ENCODE peak calls at places on chromosomes 16 and 17, in four cellular contexts. H is A549; X is stimulated activated CD8-positive, alpha-beta memory T cell treated with anti-CD3 and anti-CD28 coated beads, Interleukin-4, amount 100 ng/mL, for 24 hours; K is activated T-helper 1 cell treated with anti-CD3 and anti-CD28 coated beads, Interleukin-12 subunit alpha, Interleukin-12 subunit beta, Interleukin-2, Interleukin-4 antibody, amounts not matched to agents 30 ng/mL and 10 ng/mL and 1 ng/mL, durations not matched to agents 14 hours and 24 hours and 36 hours. W is an unnamed sample.

GRCh38 chr16:69772560-69773254 is 10.6 kb downstream of the WWP2 start:
- DNase-seq in K (no peak), X (no peak), H (no peak), W (no peak)

GRCh38 chr16:117381-118365 is 20.8 kb downstream of the NPRL3 start:
- DNase-seq in X (peak; percentile 47), H (peak; percentile 74), K (peak; percentile 42), W (no peak)

GRCh38 chr16:65538945-65539344 is 417.1 kb upstream of the CDH11 start:
- DNase-seq in K (no peak), H (no peak), X (no peak), W (no peak)

GRCh38 chr17:42436401-42436800 is 13.3 kb upstream of the CAVIN1 start:
- DNase-seq in K (no peak), X (no peak), H (no peak), W (no peak)

GRCh38 chr16:17277981-17278381 is 192.8 kb downstream of the XYLT1 start:
- DNase-seq in X (no peak), K (no peak), H (peak; percentile 28), W (no peak)

GRCh38 chr16:46745594-46745993 is 2.5 kb downstream of the MYLK3 start:
- DNase-seq in H (no peak), X (no peak), K (no peak), W (no peak)

GRCh38 chr17:2343421-2343820 is 6.1 kb downstream of the SGSM2 start:
- DNase-seq in K (no peak), X (peak; percentile 50), H (no peak), W (no peak)

GRCh38 chr16:84484579-84485254 is 19.7 kb downstream of the MEAK7 start:
- DNase-seq in H (peak; percentile 47), K (no peak), X (no peak), W (no peak)

GRCh38 chr17:72502111-72502939 is 381.5 kb downstream of the SOX9 start:
- DNase-seq in H (no peak), K (no peak), X (no peak), W (no peak)

GRCh38 chr16:85680352-85680944 is 8.3 kb downstream of the GINS2 start:
- DNase-seq in X (no peak), H (no peak), K (no peak), W (no peak)

GRCh38 chr17:22202702-22203101 is 510.4 kb downstream of the KCNJ18 start:
- DNase-seq in K (no peak), X (no peak), H (no peak), W (no peak)

GRCh38 chr16:89716493-89716892 is 4.2 kb downstream of the VPS9D1 start:
- DNase-seq in X (no peak), K (no peak), H (no peak), W (no peak)

GRCh38 chr17:1367351-1367745 is 32.7 kb downstream of the YWHAE start:
- DNase-seq in H (no peak), K (no peak), X (no peak), W (no peak)

GRCh38 chr16:68446941-68447675 is 1.2 kb downstream of the SMPD3 start:
- DNase-seq in X (no peak), H (no peak), K (no peak), W (no peak)

GRCh38 chr16:87375426-87376135 is 8.0 kb downstream of the FBXO31 start:
- DNase-seq in H (no peak), K (no peak), X (no peak), W (no peak)

GRCh38 chr16:20830372-20830771 is 24.0 kb downstream of the REXO5 start:
- DNase-seq in X (no peak), H (no peak), K (no peak), W (no peak)

GRCh38 chr17:13601317-13601775 is 383 bp downstream of the HS3ST3A1 start:
- DNase-seq in H (no peak), X (no peak), K (no peak), W (no peak)

GRCh38 chr16:82699711-82700495 is 73.1 kb downstream of the CDH13 start:
- DNase-seq in H (no peak), K (no peak), X (no peak), W (no peak)

GRCh38 chr17:3964203-3965122 is at the start of gene ATP2A3:
- DNase-seq in H (peak; percentile 69), X (peak; percentile 58), K (peak; percentile 60), W (no peak)

GRCh38 chr17:72906306-72906705 is 186.2 kb downstream of the SLC39A11 start:
- DNase-seq in H (no peak), X (no peak), K (no peak), W (no peak)

GRCh38 chr16:86751081-86752030 is 173.0 kb downstream of the FOXL1 start:
- DNase-seq in H (no peak), K (no peak), X (no peak), W (no peak)

GRCh38 chr17:1033503-1033902 is 36.6 kb downstream of the TIMM22 start:
- DNase-seq in K (no peak), H (no peak), X (no peak), W (no peak)

GRCh38 chr17:18186271-18186982 is 2.8 kb downstream of the ALKBH5 start:
- DNase-seq in H (no peak), K (no peak), X (no peak), W (no peak)

GRCh38 chr17:64226132-64226531 is 36.9 kb downstream of the TEX2 start:
- DNase-seq in X (no peak), H (no peak), K (no peak), W (no peak)

GRCh38 chr16:58198022-58198683 is at the start of gene CSNK2A2:
- DNase-seq in H (peak; percentile 78), K (peak; percentile 58), X (peak; percentile 65), W (peak; percentile 4)

GRCh38 chr16:28264656-28265055 is 27.7 kb upstream of the SBK1 start:
- DNase-seq in X (no peak), H (no peak), K (no peak), W (no peak)

GRCh38 chr16:79269211-79269863 is 331.2 kb downstream of the MAF start:
- DNase-seq in H (no peak), X (peak; percentile 42), K (peak; percentile 58), W (no peak)